ENCODE peak calls at places on chromosomes 11 and 22, in seven cellular contexts. One of them, this sample, is unnamed.

GRCh38 chr22:33274214-33274828 is 216.1 kb upstream of the SYN3 start:
- DNase-seq in Panc1: peak; percentile 15
- DNase-seq in HCT116: no peak
- DNase-seq in SK-N-SH: no peak
- DNase-seq in K562: peak; percentile 35
- DNase-seq in HepG2: peak; percentile 27
- DNase-seq in GM23338: peak; percentile 91
- DNase-seq in this sample: no peak

GRCh38 chr22:32836286-32836859 is 34.9 kb downstream of the TIMP3 start:
- DNase-seq in HepG2: peak; percentile 11
- DNase-seq in K562: peak; percentile 33
- DNase-seq in SK-N-SH: peak; percentile 51
- DNase-seq in Panc1: no peak
- DNase-seq in HCT116: no peak
- DNase-seq in GM23338: peak; percentile 68
- DNase-seq in this sample: peak; percentile 5

GRCh38 chr11:20762112-20762511 is 92.7 kb downstream of the NELL1 start:
- DNase-seq in SK-N-SH: no peak
- DNase-seq in Panc1: no peak
- DNase-seq in K562: no peak
- DNase-seq in GM23338: no peak
- DNase-seq in HepG2: no peak
- DNase-seq in HCT116: no peak
- DNase-seq in this sample: no peak

GRCh38 chr11:832529-833113 is at the start of gene CD151:
- DNase-seq in Panc1: no peak
- DNase-seq in K562: peak; percentile 84
- DNase-seq in GM23338: peak; percentile 82
- DNase-seq in HepG2: no peak
- DNase-seq in SK-N-SH: peak; percentile 88
- DNase-seq in HCT116: no peak
- DNase-seq in this sample: no peak

GRCh38 chr11:47051217-47051616 is 114.7 kb downstream of the CSTPP1 start:
- DNase-seq in K562: no peak
- DNase-seq in SK-N-SH: no peak
- DNase-seq in GM23338: no peak
- DNase-seq in HCT116: no peak
- DNase-seq in HepG2: no peak
- DNase-seq in Panc1: no peak
- DNase-seq in this sample: no peak

GRCh38 chr11:103682318-103683184 is 353.9 kb upstream of the DDI1 start:
- DNase-seq in Panc1: peak; percentile 41
- DNase-seq in K562: peak; percentile 6
- DNase-seq in SK-N-SH: peak; percentile 49
- DNase-seq in HCT116: peak; percentile 61
- DNase-seq in GM23338: peak; percentile 88
- DNase-seq in HepG2: peak; percentile 67
- DNase-seq in this sample: peak; percentile 23

GRCh38 chr11:118171274-118172062 is 5.0 kb downstream of the SCN2B start:
- DNase-seq in K562: peak; percentile 87
- DNase-seq in Panc1: peak; percentile 30
- DNase-seq in HCT116: no peak
- DNase-seq in GM23338: peak; percentile 94
- DNase-seq in SK-N-SH: peak; percentile 93
- DNase-seq in HepG2: peak; percentile 56
- DNase-seq in this sample: peak; percentile 37

GRCh38 chr11:95507794-95508193 is 276.8 kb upstream of the SESN3 start:
- DNase-seq in K562: peak; percentile 11
- DNase-seq in HepG2: no peak
- DNase-seq in SK-N-SH: no peak
- DNase-seq in Panc1: no peak
- DNase-seq in HCT116: no peak
- DNase-seq in GM23338: peak; percentile 21
- DNase-seq in this sample: no peak

GRCh38 chr22:47051435-47052175 is 289.2 kb downstream of the TBC1D22A start:
- DNase-seq in K562: no peak
- DNase-seq in Panc1: no peak
- DNase-seq in GM23338: no peak
- DNase-seq in HCT116: no peak
- DNase-seq in HepG2: no peak
- DNase-seq in SK-N-SH: no peak
- DNase-seq in this sample: no peak

GRCh38 chr11:469684-470667 is 19.9 kb downstream of the PTDSS2 start:
- DNase-seq in Panc1: no peak
- DNase-seq in GM23338: no peak
- DNase-seq in SK-N-SH: peak; percentile 35
- DNase-seq in HCT116: no peak
- DNase-seq in HepG2: peak; percentile 83
- DNase-seq in K562: no peak
- DNase-seq in this sample: peak; percentile 67

GRCh38 chr11:75786101-75786736 is 17.6 kb downstream of the DGAT2 start:
- DNase-seq in Panc1: no peak
- DNase-seq in HCT116: no peak
- DNase-seq in HepG2: peak; percentile 58
- DNase-seq in GM23338: no peak
- DNase-seq in K562: no peak
- DNase-seq in SK-N-SH: no peak
- DNase-seq in this sample: no peak

GRCh38 chr11:295351-296205 is 3.7 kb downstream of the IFITM5 start:
- DNase-seq in HCT116: no peak
- DNase-seq in SK-N-SH: no peak
- DNase-seq in K562: no peak
- DNase-seq in GM23338: no peak
- DNase-seq in HepG2: no peak
- DNase-seq in Panc1: no peak
- DNase-seq in this sample: no peak

GRCh38 chr11:105244157-105244820 is 104.7 kb upstream of the CARD18 start:
- DNase-seq in K562: no peak
- DNase-seq in HCT116: peak; percentile 47
- DNase-seq in SK-N-SH: no peak
- DNase-seq in HepG2: no peak
- DNase-seq in GM23338: no peak
- DNase-seq in Panc1: peak; percentile 88
- DNase-seq in this sample: peak; percentile 6

GRCh38 chr11:122633219-122633829 is 22.2 kb upstream of the UBASH3B start:
- DNase-seq in GM23338: peak; percentile 73
- DNase-seq in SK-N-SH: peak; percentile 49
- DNase-seq in K562: no peak
- DNase-seq in Panc1: no peak
- DNase-seq in HCT116: no peak
- DNase-seq in HepG2: peak; percentile 62
- DNase-seq in this sample: peak; percentile 34

GRCh38 chr11:78557236-78557635 is 17.4 kb downstream of the NARS2 start:
- DNase-seq in Panc1: no peak
- DNase-seq in HCT116: no peak
- DNase-seq in HepG2: no peak
- DNase-seq in K562: no peak
- DNase-seq in GM23338: peak; percentile 32
- DNase-seq in SK-N-SH: no peak
- DNase-seq in this sample: no peak

GRCh38 chr11:131694526-131695424 is 324.4 kb downstream of the NTM start:
- DNase-seq in HCT116: peak; percentile 13
- DNase-seq in Panc1: peak; percentile 22
- DNase-seq in SK-N-SH: peak; percentile 86
- DNase-seq in K562: peak; percentile 72
- DNase-seq in HepG2: peak; percentile 52
- DNase-seq in GM23338: peak; percentile 91
- DNase-seq in this sample: peak; percentile 59

GRCh38 chr22:42651134-42651533 is 1.9 kb upstream of the CYB5R3 start:
- DNase-seq in HepG2: peak; percentile 52
- DNase-seq in GM23338: peak; percentile 32
- DNase-seq in SK-N-SH: no peak
- DNase-seq in Panc1: no peak
- DNase-seq in HCT116: no peak
- DNase-seq in K562: no peak
- DNase-seq in this sample: peak; percentile 49

GRCh38 chr22:26751217-26751616 is 93.8 kb downstream of the MIAT start:
- DNase-seq in K562: no peak
- DNase-seq in SK-N-SH: no peak
- DNase-seq in HCT116: no peak
- DNase-seq in GM23338: peak; percentile 99
- DNase-seq in HepG2: no peak
- DNase-seq in Panc1: no peak
- DNase-seq in this sample: peak; percentile 87

GRCh38 chr22:23613193-23613973 is 18.7 kb downstream of the DRICH1 start:
- DNase-seq in SK-N-SH: no peak
- DNase-seq in GM23338: no peak
- DNase-seq in Panc1: no peak
- DNase-seq in HepG2: peak; percentile 23
- DNase-seq in K562: no peak
- DNase-seq in HCT116: no peak
- DNase-seq in this sample: no peak

DNA sequence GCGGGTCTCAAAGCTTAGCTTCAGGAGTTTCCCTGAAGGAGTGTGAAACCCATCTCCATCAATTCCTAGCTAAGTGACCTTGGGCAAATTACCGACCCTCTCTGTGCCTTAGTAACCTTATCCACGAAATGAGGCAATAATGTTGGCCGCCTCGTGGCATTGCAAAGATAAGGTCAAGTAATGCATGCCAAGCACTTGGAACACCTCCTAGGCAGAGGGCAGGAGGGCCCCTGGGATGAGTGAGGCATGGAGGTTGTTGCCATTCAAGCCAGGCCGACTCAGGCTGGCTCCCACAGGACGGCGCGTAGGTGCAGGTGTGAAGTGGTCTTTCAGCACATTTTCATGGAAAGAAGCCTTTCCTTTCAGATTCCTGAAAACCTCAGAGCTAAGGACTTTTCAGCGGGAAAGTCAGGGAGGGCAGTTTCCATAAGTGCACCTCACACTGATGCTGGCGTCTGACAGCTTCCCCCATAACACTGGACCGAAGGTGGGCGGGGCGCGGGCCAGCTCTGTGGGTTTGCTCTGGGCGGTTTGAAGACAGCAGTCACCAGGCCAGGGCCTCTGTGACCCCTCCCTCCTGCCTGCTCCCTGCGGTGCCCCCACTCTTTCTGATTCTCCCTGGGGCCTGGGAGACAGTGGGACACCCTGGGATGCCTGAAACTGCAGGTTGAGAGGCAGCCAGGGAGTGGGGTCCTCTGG is 25.2 kb downstream of the RPS6KA4 start:
- DNase-seq in HepG2: no peak
- DNase-seq in Panc1: no peak
- DNase-seq in SK-N-SH: no peak
- DNase-seq in HCT116: no peak
- DNase-seq in GM23338: no peak
- DNase-seq in K562: no peak
- DNase-seq in this sample: no peak
- TF ChIP-seq REST in HepG2: no peak
- TF ChIP-seq REST in Panc1: no peak
- TF ChIP-seq REST in SK-N-SH: no peak
- TF ChIP-seq REST in HCT116: no peak
- TF ChIP-seq REST in GM23338: no peak
- TF ChIP-seq REST in K562: no peak
- TF ChIP-seq REST in this sample: no peak

GRCh38 chr11:80167766-80168165 is 726.9 kb upstream of the TENM4 start:
- DNase-seq in HepG2: no peak
- DNase-seq in GM23338: peak; percentile 34
- DNase-seq in SK-N-SH: no peak
- DNase-seq in HCT116: no peak
- DNase-seq in K562: no peak
- DNase-seq in Panc1: no peak
- DNase-seq in this sample: no peak
- TF ChIP-seq REST in HepG2: no peak
- TF ChIP-seq REST in GM23338: no peak
- TF ChIP-seq REST in SK-N-SH: no peak
- TF ChIP-seq REST in HCT116: no peak
- TF ChIP-seq REST in K562: no peak
- TF ChIP-seq REST in Panc1: no peak
- TF ChIP-seq REST in this sample: no peak

DNA sequence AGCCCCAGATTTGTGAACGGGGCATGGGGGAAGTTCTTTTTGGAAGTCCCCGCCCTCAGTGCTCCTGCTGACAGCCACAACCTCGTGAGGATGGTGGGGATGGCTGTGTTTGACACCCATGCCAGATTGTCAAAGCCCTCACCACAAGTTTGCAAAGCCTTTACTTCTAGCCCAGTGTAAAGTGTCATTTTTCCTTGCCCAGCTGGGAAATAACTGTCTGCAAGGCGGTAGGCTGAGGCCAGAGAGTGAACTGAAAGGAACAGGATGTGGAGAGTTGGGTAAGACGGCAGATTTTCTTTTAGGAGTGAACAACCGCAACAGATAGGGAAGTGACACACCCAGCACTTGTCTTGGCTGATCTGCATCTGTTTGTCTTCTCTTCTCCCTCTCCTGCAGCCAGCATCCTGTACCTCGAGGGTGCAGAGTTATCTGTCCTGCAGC is 13.6 kb downstream of the IL17RA start:
- DNase-seq in K562: no peak
- DNase-seq in HCT116: no peak
- DNase-seq in SK-N-SH: no peak
- DNase-seq in HepG2: no peak
- DNase-seq in GM23338: no peak
- DNase-seq in Panc1: no peak
- DNase-seq in this sample: no peak
- TF ChIP-seq REST in K562: no peak
- TF ChIP-seq REST in HCT116: no peak
- TF ChIP-seq REST in SK-N-SH: no peak
- TF ChIP-seq REST in HepG2: no peak
- TF ChIP-seq REST in GM23338: no peak
- TF ChIP-seq REST in Panc1: no peak
- TF ChIP-seq REST in this sample: no peak

GRCh38 chr11:89545701-89546100 is 54.5 kb upstream of the NOX4 start:
- DNase-seq in HCT116: no peak
- DNase-seq in GM23338: no peak
- DNase-seq in Panc1: no peak
- DNase-seq in SK-N-SH: no peak
- DNase-seq in K562: no peak
- DNase-seq in HepG2: no peak
- DNase-seq in this sample: no peak

GRCh38 chr11:89540826-89541225 is 49.7 kb upstream of the NOX4 start:
- DNase-seq in GM23338: no peak
- DNase-seq in SK-N-SH: no peak
- DNase-seq in Panc1: no peak
- DNase-seq in K562: no peak
- DNase-seq in HCT116: no peak
- DNase-seq in HepG2: no peak
- DNase-seq in this sample: no peak
- TF ChIP-seq REST in GM23338: no peak
- TF ChIP-seq REST in SK-N-SH: no peak
- TF ChIP-seq REST in Panc1: no peak
- TF ChIP-seq REST in K562: no peak
- TF ChIP-seq REST in HCT116: no peak
- TF ChIP-seq REST in HepG2: no peak
- TF ChIP-seq REST in this sample: no peak

GRCh38 chr22:36465232-36466021 is 16.0 kb downstream of the TXN2 start:
- DNase-seq in HepG2: peak; percentile 31
- DNase-seq in GM23338: no peak
- DNase-seq in SK-N-SH: no peak
- DNase-seq in K562: no peak
- DNase-seq in HCT116: peak; percentile 86
- DNase-seq in Panc1: peak; percentile 85
- DNase-seq in this sample: peak; percentile 75
- TF ChIP-seq REST in HepG2: no peak
- TF ChIP-seq REST in GM23338: no peak
- TF ChIP-seq REST in SK-N-SH: no peak
- TF ChIP-seq REST in K562: no peak
- TF ChIP-seq REST in HCT116: no peak
- TF ChIP-seq REST in Panc1: no peak
- TF ChIP-seq REST in this sample: no peak

This sample was measured in A549.